ENCODE peak calls at places on chromosomes 16 and 17, in seven cellular contexts. U is GM20000, J is right lobe of liver, E is body of pancreas, H is sigmoid colon, C is progenitor cell of endocrine pancreas, W is AG09309. R is an unnamed sample.

GRCh38 chr16:1264257-1265089 is 8.6 kb downstream of the TPSD1 start:
- DNase-seq in J (no peak), W (no peak), U (no peak), C (no peak), E (no peak), H (no peak), R (no peak)

GRCh38 chr17:43380307-43380706 is 18.5 kb upstream of the ARL4D start:
- DNase-seq in W (no peak), H (no peak), U (no peak), C (no peak), J (no peak), E (no peak), R (no peak)

GRCh38 chr17:60163108-60163784 is 13.5 kb downstream of the CA4 start:
- DNase-seq in W (no peak), U (no peak), E (no peak), C (no peak), J (no peak), H (no peak), R (no peak)

GRCh38 chr16:50469744-50470301 is 78.4 kb upstream of the NKD1 start:
- DNase-seq in W (no peak), E (no peak), C (no peak), H (no peak), J (no peak), U (no peak), R (no peak)

GRCh38 chr17:63596856-63597557 is 3.7 kb upstream of the TACO1 start:
- DNase-seq in H (no peak), E (no peak), J (no peak), U (no peak), W (no peak), C (no peak), R (no peak)

GRCh38 chr17:77424585-77425344 is 284.0 kb downstream of the SEC14L1 start:
- DNase-seq in E (peak; percentile 72), W (no peak), J (peak; percentile 83), U (no peak), H (peak; percentile 98), C (no peak), R (peak; percentile 86)

GRCh38 chr17:43645765-43646481 is 15.8 kb downstream of the MEOX1 start:
- DNase-seq in C (peak; percentile 31), U (no peak), J (peak; percentile 69), H (peak; percentile 88), W (no peak), E (peak; percentile 21), R (peak; percentile 56)

GRCh38 chr17:48869821-48870318 is 22.7 kb upstream of the ATP5MC1 start:
- DNase-seq in W (no peak), U (no peak), E (no peak), H (no peak), J (no peak), C (no peak), R (no peak)

GRCh38 chr17:28887871-28888471 is 9.6 kb downstream of the FLOT2 start:
- DNase-seq in E (no peak), W (no peak), C (no peak), U (no peak), H (no peak), J (no peak), R (no peak)

GRCh38 chr17:12395733-12396354 is 269.8 kb upstream of the MYOCD start:
- DNase-seq in U (peak; percentile 20), W (no peak), C (no peak), J (no peak), H (no peak), E (no peak), R (no peak)

GRCh38 chr16:28163699-28164584 is 47.8 kb downstream of the XPO6 start:
- DNase-seq in W (peak; percentile 60), J (no peak), H (no peak), C (no peak), U (no peak), E (no peak), R (peak; percentile 98)

GRCh38 chr17:71338396-71338795 is 782.4 kb upstream of the SOX9 start:
- DNase-seq in W (peak; percentile 31), E (no peak), U (no peak), J (no peak), H (no peak), C (no peak), R (no peak)

GRCh38 chr17:40463122-40463550 is 19.9 kb downstream of the IGFBP4 start:
- DNase-seq in E (no peak), W (no peak), C (no peak), H (peak; percentile 66), U (no peak), J (peak; percentile 79), R (no peak)

GRCh38 chr17:81684442-81684911 is 666 bp downstream of the HGS start:
- DNase-seq in U (peak; percentile 36), E (peak; percentile 32), J (no peak), W (no peak), H (no peak), C (no peak), R (peak; percentile 81)

GRCh38 chr17:78588258-78589030 is 11.2 kb upstream of the DNAH17 start:
- DNase-seq in C (no peak), U (no peak), E (no peak), J (peak; percentile 54), H (no peak), W (no peak), R (no peak)

GRCh38 chr17:57662644-57663308 is 82.3 kb downstream of the CCDC182 start:
- DNase-seq in J (peak; percentile 77), E (peak; percentile 89), W (peak; percentile 86), C (peak; percentile 90), H (peak; percentile 97), U (no peak), R (peak; percentile 97)

DNA sequence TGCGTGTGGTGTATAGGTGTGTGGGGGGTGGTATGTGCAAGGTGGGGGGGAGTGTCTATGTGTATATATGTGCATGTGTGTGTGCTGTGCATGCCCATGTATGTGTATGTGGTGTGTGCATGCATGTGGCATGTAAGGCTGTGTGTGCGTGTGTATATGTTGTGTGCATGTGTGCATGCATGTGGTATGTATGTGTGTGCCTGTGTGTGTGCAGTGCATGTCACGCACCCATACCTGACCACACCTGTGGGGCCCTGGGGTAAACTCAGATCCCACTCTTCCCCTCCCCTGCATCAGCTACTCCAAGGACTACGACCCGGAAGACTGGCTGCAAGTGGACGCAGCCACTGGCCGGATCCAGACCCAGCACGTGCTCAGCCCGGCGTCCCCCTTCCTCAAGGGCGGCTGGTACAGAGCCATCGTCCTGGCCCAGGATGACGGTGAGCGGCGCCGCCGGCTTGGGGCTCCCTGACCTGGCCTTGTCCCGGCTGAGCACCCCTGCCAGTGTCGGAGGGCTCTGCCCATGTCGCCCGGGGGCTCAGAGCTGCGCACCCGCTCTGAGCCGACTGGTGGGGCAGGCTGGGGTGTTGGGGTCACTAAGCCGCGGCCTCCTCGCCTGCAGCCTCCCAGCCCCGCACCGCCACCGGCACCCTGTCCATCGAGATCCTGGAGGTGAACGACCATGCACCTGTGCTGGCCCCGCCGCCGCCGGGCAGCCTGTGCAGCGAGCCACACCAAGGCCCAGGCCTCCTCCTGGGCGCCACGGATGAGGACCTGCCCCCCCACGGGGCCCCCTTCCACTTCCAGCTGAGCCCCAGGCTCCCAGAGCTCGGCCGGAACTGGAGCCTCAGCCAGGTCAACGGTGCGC is 9.1 kb downstream of the SLC22A31 start:
- DNase-seq in J (peak; percentile 59), W (no peak), E (no peak), C (peak; percentile 8), U (no peak), H (no peak), R (no peak)
- TF ChIP-seq CTCF in J (no peak), W (no peak), E (no peak), C (no peak), U (no peak), H (no peak), R (no peak)

DNA sequence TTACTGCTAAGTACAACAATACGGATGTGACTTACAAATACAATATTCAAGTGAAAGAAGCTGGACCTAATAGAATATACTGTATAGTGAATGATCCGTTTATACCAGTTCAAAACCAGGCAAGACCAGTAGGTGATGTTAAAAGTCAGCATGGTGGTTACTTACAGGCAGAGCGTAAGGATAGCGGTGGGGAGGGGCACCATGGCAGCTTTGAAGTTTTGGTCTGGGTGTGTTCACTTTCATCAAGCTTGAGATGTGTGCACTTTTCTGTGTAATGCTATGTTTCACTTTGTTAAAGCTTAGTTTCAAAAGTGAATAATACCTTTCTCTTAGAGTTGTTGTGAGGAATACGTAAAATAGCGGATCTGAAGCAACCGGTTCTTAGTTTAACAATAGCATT is 16.5 kb upstream of the SLC35G3 start:
- DNase-seq in C (no peak), J (no peak), H (no peak), U (no peak), W (no peak), E (no peak), R (no peak)
- TF ChIP-seq CTCF in C (no peak), J (no peak), H (no peak), U (no peak), W (no peak), E (no peak), R (no peak)

GRCh38 chr16:47617732-47618131 is 156.6 kb downstream of the PHKB start:
- DNase-seq in J (no peak), C (no peak), U (no peak), E (no peak), H (no peak), W (no peak), R (peak; percentile 24)

GRCh38 chr16:47611848-47612493 is 150.8 kb downstream of the PHKB start:
- DNase-seq in E (no peak), H (no peak), J (no peak), W (no peak), U (no peak), C (no peak), R (no peak)

GRCh38 chr16:47613251-47613650 is 152.1 kb downstream of the PHKB start:
- DNase-seq in J (no peak), H (no peak), U (no peak), C (no peak), W (no peak), E (no peak), R (no peak)

GRCh38 chr16:47611042-47611441 is 149.9 kb downstream of the PHKB start:
- DNase-seq in E (no peak), U (no peak), W (no peak), J (no peak), H (no peak), C (no peak), R (no peak)

GRCh38 chr16:47612711-47613110 is 151.6 kb downstream of the PHKB start:
- DNase-seq in H (no peak), C (no peak), E (no peak), U (no peak), J (no peak), W (no peak), R (no peak)
- TF ChIP-seq CTCF in H (no peak), C (no peak), E (no peak), U (no peak), J (no peak), W (no peak), R (no peak)

GRCh38 chr16:66549284-66550131 is at the start of gene TK2:
- DNase-seq in E (peak; percentile 73), J (peak; percentile 78), C (peak; percentile 46), H (peak; percentile 80), U (peak; percentile 78), W (no peak), R (no peak)

GRCh38 chr16:66551788-66552287 is 538 bp upstream of the CKLF start:
- DNase-seq in E (no peak), J (no peak), W (no peak), U (no peak), C (no peak), H (no peak), R (no peak)

GRCh38 chr16:66553223-66553622 is 847 bp downstream of the CKLF start:
- DNase-seq in J (no peak), U (no peak), C (no peak), E (no peak), W (no peak), H (no peak), R (no peak)

GRCh38 chr16:66552288-66553143 is at the start of gene CKLF:
- DNase-seq in C (peak; percentile 85), H (peak; percentile 93), W (peak; percentile 31), J (peak; percentile 91), U (peak; percentile 96), E (peak; percentile 92), R (peak; percentile 87)

GRCh38 chr16:66551362-66551761 is 1.0 kb upstream of the CKLF start:
- DNase-seq in U (peak; percentile 72), C (no peak), W (no peak), J (no peak), E (no peak), H (no peak), R (no peak)
- TF ChIP-seq CTCF in U (no peak), C (peak; percentile 40), W (peak; percentile 22), J (peak; percentile 30), E (no peak), H (peak; percentile 13), R (peak; percentile 37)